ENCODE peak calls at places on chromosomes 13 and 19, in eight cellular contexts. One of them, this sample, is unnamed.
A peak's percentile ranks its signal among the peaks of the same experiment; 100 is the strongest.

GRCh38 chr19:12603714-12604113 is 6.9 kb downstream of the ZNF490 start:
- DNase-seq in left lung: no peak
- DNase-seq in RCC 7860: no peak
- DNase-seq in activated T-helper 1 cell treated with anti-CD3 and anti-CD28 coated beads, Interleukin-12 subunit alpha, Interleukin-12 subunit beta, Interleukin-2, Interleukin-4 antibody, amounts not matched to agents 30 ng/mL and 10 ng/mL and 1 ng/mL, durations not matched to agents 14 hours and 24 hours and 36 hours: peak; percentile 64
- DNase-seq in AG04450: no peak
- DNase-seq in activated CD4-positive, alpha-beta T cell treated with anti-CD3 and anti-CD28 coated beads, Interleukin-2, amount 50 U/mL, for 24 hours: peak; percentile 54
- DNase-seq in fibroblast of lung: peak; percentile 83
- DNase-seq in endothelial cell: no peak
- DNase-seq in this sample: no peak

GRCh38 chr19:46931197-46931596 is 70.4 kb downstream of the ARHGAP35 start:
- DNase-seq in left lung: no peak
- DNase-seq in RCC 7860: no peak
- DNase-seq in activated T-helper 1 cell treated with anti-CD3 and anti-CD28 coated beads, Interleukin-12 subunit alpha, Interleukin-12 subunit beta, Interleukin-2, Interleukin-4 antibody, amounts not matched to agents 30 ng/mL and 10 ng/mL and 1 ng/mL, durations not matched to agents 14 hours and 24 hours and 36 hours: no peak
- DNase-seq in AG04450: no peak
- DNase-seq in activated CD4-positive, alpha-beta T cell treated with anti-CD3 and anti-CD28 coated beads, Interleukin-2, amount 50 U/mL, for 24 hours: no peak
- DNase-seq in fibroblast of lung: no peak
- DNase-seq in endothelial cell: no peak
- DNase-seq in this sample: no peak

GRCh38 chr19:28727133-28727834 is 485.7 kb downstream of the UQCRFS1 start:
- DNase-seq in left lung: peak; percentile 60
- DNase-seq in RCC 7860: no peak
- DNase-seq in activated T-helper 1 cell treated with anti-CD3 and anti-CD28 coated beads, Interleukin-12 subunit alpha, Interleukin-12 subunit beta, Interleukin-2, Interleukin-4 antibody, amounts not matched to agents 30 ng/mL and 10 ng/mL and 1 ng/mL, durations not matched to agents 14 hours and 24 hours and 36 hours: peak; percentile 47
- DNase-seq in AG04450: no peak
- DNase-seq in activated CD4-positive, alpha-beta T cell treated with anti-CD3 and anti-CD28 coated beads, Interleukin-2, amount 50 U/mL, for 24 hours: no peak
- DNase-seq in fibroblast of lung: peak; percentile 32
- DNase-seq in endothelial cell: peak; percentile 76
- DNase-seq in this sample: no peak

GRCh38 chr19:54232552-54232934 is 9.7 kb upstream of the LILRB3 start:
- DNase-seq in left lung: no peak
- DNase-seq in RCC 7860: no peak
- DNase-seq in activated T-helper 1 cell treated with anti-CD3 and anti-CD28 coated beads, Interleukin-12 subunit alpha, Interleukin-12 subunit beta, Interleukin-2, Interleukin-4 antibody, amounts not matched to agents 30 ng/mL and 10 ng/mL and 1 ng/mL, durations not matched to agents 14 hours and 24 hours and 36 hours: no peak
- DNase-seq in AG04450: no peak
- DNase-seq in activated CD4-positive, alpha-beta T cell treated with anti-CD3 and anti-CD28 coated beads, Interleukin-2, amount 50 U/mL, for 24 hours: no peak
- DNase-seq in fibroblast of lung: no peak
- DNase-seq in endothelial cell: no peak
- DNase-seq in this sample: no peak

GRCh38 chr19:29587518-29587986 is 18.5 kb upstream of the POP4 start:
- DNase-seq in left lung: no peak
- DNase-seq in RCC 7860: peak; percentile 51
- DNase-seq in activated T-helper 1 cell treated with anti-CD3 and anti-CD28 coated beads, Interleukin-12 subunit alpha, Interleukin-12 subunit beta, Interleukin-2, Interleukin-4 antibody, amounts not matched to agents 30 ng/mL and 10 ng/mL and 1 ng/mL, durations not matched to agents 14 hours and 24 hours and 36 hours: peak; percentile 80
- DNase-seq in AG04450: no peak
- DNase-seq in activated CD4-positive, alpha-beta T cell treated with anti-CD3 and anti-CD28 coated beads, Interleukin-2, amount 50 U/mL, for 24 hours: peak; percentile 55
- DNase-seq in fibroblast of lung: peak; percentile 16
- DNase-seq in endothelial cell: no peak
- DNase-seq in this sample: no peak

GRCh38 chr19:50277966-50278580 is 51.1 kb downstream of the KCNC3 start:
- DNase-seq in left lung: no peak
- DNase-seq in RCC 7860: no peak
- DNase-seq in activated T-helper 1 cell treated with anti-CD3 and anti-CD28 coated beads, Interleukin-12 subunit alpha, Interleukin-12 subunit beta, Interleukin-2, Interleukin-4 antibody, amounts not matched to agents 30 ng/mL and 10 ng/mL and 1 ng/mL, durations not matched to agents 14 hours and 24 hours and 36 hours: no peak
- DNase-seq in AG04450: no peak
- DNase-seq in activated CD4-positive, alpha-beta T cell treated with anti-CD3 and anti-CD28 coated beads, Interleukin-2, amount 50 U/mL, for 24 hours: no peak
- DNase-seq in fibroblast of lung: no peak
- DNase-seq in endothelial cell: no peak
- DNase-seq in this sample: no peak

GRCh38 chr13:106109391-106109791 is 426.1 kb downstream of the EFNB2 start:
- DNase-seq in left lung: no peak
- DNase-seq in RCC 7860: no peak
- DNase-seq in activated T-helper 1 cell treated with anti-CD3 and anti-CD28 coated beads, Interleukin-12 subunit alpha, Interleukin-12 subunit beta, Interleukin-2, Interleukin-4 antibody, amounts not matched to agents 30 ng/mL and 10 ng/mL and 1 ng/mL, durations not matched to agents 14 hours and 24 hours and 36 hours: no peak
- DNase-seq in AG04450: no peak
- DNase-seq in activated CD4-positive, alpha-beta T cell treated with anti-CD3 and anti-CD28 coated beads, Interleukin-2, amount 50 U/mL, for 24 hours: no peak
- DNase-seq in fibroblast of lung: peak; percentile 69
- DNase-seq in endothelial cell: no peak
- DNase-seq in this sample: no peak

GRCh38 chr19:46608581-46609345 is 7.6 kb downstream of the CALM3 start:
- DNase-seq in left lung: no peak
- DNase-seq in RCC 7860: no peak
- DNase-seq in activated T-helper 1 cell treated with anti-CD3 and anti-CD28 coated beads, Interleukin-12 subunit alpha, Interleukin-12 subunit beta, Interleukin-2, Interleukin-4 antibody, amounts not matched to agents 30 ng/mL and 10 ng/mL and 1 ng/mL, durations not matched to agents 14 hours and 24 hours and 36 hours: no peak
- DNase-seq in AG04450: no peak
- DNase-seq in activated CD4-positive, alpha-beta T cell treated with anti-CD3 and anti-CD28 coated beads, Interleukin-2, amount 50 U/mL, for 24 hours: no peak
- DNase-seq in fibroblast of lung: no peak
- DNase-seq in endothelial cell: no peak
- DNase-seq in this sample: no peak

GRCh38 chr13:78660130-78660857 is 1.3 kb upstream of the OBI1 start:
- DNase-seq in left lung: no peak
- DNase-seq in RCC 7860: no peak
- DNase-seq in activated T-helper 1 cell treated with anti-CD3 and anti-CD28 coated beads, Interleukin-12 subunit alpha, Interleukin-12 subunit beta, Interleukin-2, Interleukin-4 antibody, amounts not matched to agents 30 ng/mL and 10 ng/mL and 1 ng/mL, durations not matched to agents 14 hours and 24 hours and 36 hours: no peak
- DNase-seq in AG04450: no peak
- DNase-seq in activated CD4-positive, alpha-beta T cell treated with anti-CD3 and anti-CD28 coated beads, Interleukin-2, amount 50 U/mL, for 24 hours: no peak
- DNase-seq in fibroblast of lung: peak; percentile 3
- DNase-seq in endothelial cell: peak; percentile 25
- DNase-seq in this sample: no peak

GRCh38 chr13:52899206-52899605 is 50.8 kb upstream of the PCDH8 start:
- DNase-seq in left lung: no peak
- DNase-seq in RCC 7860: no peak
- DNase-seq in activated T-helper 1 cell treated with anti-CD3 and anti-CD28 coated beads, Interleukin-12 subunit alpha, Interleukin-12 subunit beta, Interleukin-2, Interleukin-4 antibody, amounts not matched to agents 30 ng/mL and 10 ng/mL and 1 ng/mL, durations not matched to agents 14 hours and 24 hours and 36 hours: no peak
- DNase-seq in AG04450: no peak
- DNase-seq in activated CD4-positive, alpha-beta T cell treated with anti-CD3 and anti-CD28 coated beads, Interleukin-2, amount 50 U/mL, for 24 hours: no peak
- DNase-seq in fibroblast of lung: no peak
- DNase-seq in endothelial cell: no peak
- DNase-seq in this sample: no peak

GRCh38 chr13:44280461-44280860 is 93.2 kb upstream of the SERP2 start:
- DNase-seq in left lung: no peak
- DNase-seq in RCC 7860: peak; percentile 85
- DNase-seq in activated T-helper 1 cell treated with anti-CD3 and anti-CD28 coated beads, Interleukin-12 subunit alpha, Interleukin-12 subunit beta, Interleukin-2, Interleukin-4 antibody, amounts not matched to agents 30 ng/mL and 10 ng/mL and 1 ng/mL, durations not matched to agents 14 hours and 24 hours and 36 hours: no peak
- DNase-seq in AG04450: no peak
- DNase-seq in activated CD4-positive, alpha-beta T cell treated with anti-CD3 and anti-CD28 coated beads, Interleukin-2, amount 50 U/mL, for 24 hours: no peak
- DNase-seq in fibroblast of lung: peak; percentile 84
- DNase-seq in endothelial cell: no peak
- DNase-seq in this sample: no peak

GRCh38 chr13:93249259-93249917 is 22.8 kb downstream of the GPC6 start:
- DNase-seq in left lung: no peak
- DNase-seq in RCC 7860: peak; percentile 71
- DNase-seq in activated T-helper 1 cell treated with anti-CD3 and anti-CD28 coated beads, Interleukin-12 subunit alpha, Interleukin-12 subunit beta, Interleukin-2, Interleukin-4 antibody, amounts not matched to agents 30 ng/mL and 10 ng/mL and 1 ng/mL, durations not matched to agents 14 hours and 24 hours and 36 hours: no peak
- DNase-seq in AG04450: peak; percentile 69
- DNase-seq in activated CD4-positive, alpha-beta T cell treated with anti-CD3 and anti-CD28 coated beads, Interleukin-2, amount 50 U/mL, for 24 hours: no peak
- DNase-seq in fibroblast of lung: peak; percentile 93
- DNase-seq in endothelial cell: no peak
- DNase-seq in this sample: peak; percentile 69

GRCh38 chr19:40717880-40718773 is 1.2 kb downstream of the ITPKC start:
- DNase-seq in left lung: peak; percentile 83
- DNase-seq in RCC 7860: peak; percentile 5
- DNase-seq in activated T-helper 1 cell treated with anti-CD3 and anti-CD28 coated beads, Interleukin-12 subunit alpha, Interleukin-12 subunit beta, Interleukin-2, Interleukin-4 antibody, amounts not matched to agents 30 ng/mL and 10 ng/mL and 1 ng/mL, durations not matched to agents 14 hours and 24 hours and 36 hours: no peak
- DNase-seq in AG04450: no peak
- DNase-seq in activated CD4-positive, alpha-beta T cell treated with anti-CD3 and anti-CD28 coated beads, Interleukin-2, amount 50 U/mL, for 24 hours: no peak
- DNase-seq in fibroblast of lung: peak; percentile 10
- DNase-seq in endothelial cell: no peak
- DNase-seq in this sample: no peak

GRCh38 chr13:51212808-51213728 is 9.1 kb upstream of the FAM124A start:
- DNase-seq in left lung: no peak
- DNase-seq in RCC 7860: no peak
- DNase-seq in activated T-helper 1 cell treated with anti-CD3 and anti-CD28 coated beads, Interleukin-12 subunit alpha, Interleukin-12 subunit beta, Interleukin-2, Interleukin-4 antibody, amounts not matched to agents 30 ng/mL and 10 ng/mL and 1 ng/mL, durations not matched to agents 14 hours and 24 hours and 36 hours: no peak
- DNase-seq in AG04450: no peak
- DNase-seq in activated CD4-positive, alpha-beta T cell treated with anti-CD3 and anti-CD28 coated beads, Interleukin-2, amount 50 U/mL, for 24 hours: no peak
- DNase-seq in fibroblast of lung: peak; percentile 43
- DNase-seq in endothelial cell: no peak
- DNase-seq in this sample: no peak

GRCh38 chr13:96238241-96238640 is 148.3 kb downstream of the HS6ST3 start:
- DNase-seq in left lung: no peak
- DNase-seq in RCC 7860: no peak
- DNase-seq in activated T-helper 1 cell treated with anti-CD3 and anti-CD28 coated beads, Interleukin-12 subunit alpha, Interleukin-12 subunit beta, Interleukin-2, Interleukin-4 antibody, amounts not matched to agents 30 ng/mL and 10 ng/mL and 1 ng/mL, durations not matched to agents 14 hours and 24 hours and 36 hours: no peak
- DNase-seq in AG04450: no peak
- DNase-seq in activated CD4-positive, alpha-beta T cell treated with anti-CD3 and anti-CD28 coated beads, Interleukin-2, amount 50 U/mL, for 24 hours: no peak
- DNase-seq in fibroblast of lung: no peak
- DNase-seq in endothelial cell: no peak
- DNase-seq in this sample: no peak